ENCODE peak calls at places on chromosomes 16 and 17, in seven cellular contexts. J is astrocyte of the cerebellum, T is ascending aorta, H is heart left ventricle, R is Peyer's patch, Q is PC-3, Y is psoas muscle. P is an unnamed sample.

GRCh38 chr16:31202402-31203385 is at the start of gene PYCARD:
- DNase-seq in Y (peak), Q (peak), R (peak), H (peak), T (no peak), J (no peak), P (peak)

GRCh38 chr17:81198826-81199481 is 23.8 kb downstream of the CEP131 start:
- DNase-seq in R (no peak), J (no peak), T (no peak), Y (no peak), H (no peak), Q (no peak), P (no peak)

GRCh38 chr17:62966426-62967110 is 533 bp downstream of the TANC2 start:
- DNase-seq in J (no peak), R (no peak), H (peak), Q (peak), T (no peak), Y (peak), P (no peak)

GRCh38 chr17:36892112-36892838 is 45.0 kb upstream of the LHX1 start:
- DNase-seq in H (no peak), Y (no peak), Q (peak), R (no peak), T (no peak), J (no peak), P (no peak)

GRCh38 chr17:41801374-41802062 is 10.2 kb downstream of the P3H4 start:
- DNase-seq in T (peak), J (peak), R (peak), Y (peak), Q (peak), H (peak), P (peak)

GRCh38 chr17:8954339-8954738 is 11.2 kb downstream of the PIK3R5 start:
- DNase-seq in H (peak), Y (peak), R (peak), T (peak), J (no peak), Q (no peak), P (peak)

GRCh38 chr17:67377727-67378443 is 804 bp downstream of the PITPNC1 start:
- DNase-seq in H (peak), T (no peak), Y (peak), R (peak), J (no peak), Q (peak), P (peak)

GRCh38 chr16:8887952-8888560 is 5.9 kb downstream of the LITAFD start:
- DNase-seq in Y (peak), Q (peak), J (no peak), H (peak), R (no peak), T (no peak), P (no peak)

GRCh38 chr16:52383640-52384292 is 163.2 kb downstream of the TOX3 start:
- DNase-seq in H (no peak), R (no peak), Y (no peak), J (no peak), T (no peak), Q (no peak), P (no peak)

GRCh38 chr17:28726396-28726911 is 421 bp upstream of the TLCD1 start:
- DNase-seq in Q (peak), H (no peak), J (no peak), Y (no peak), T (no peak), R (peak), P (peak)

GRCh38 chr17:61508912-61509311 is 56.7 kb downstream of the TBX4 start:
- DNase-seq in J (no peak), H (no peak), Q (no peak), T (no peak), Y (no peak), R (no peak), P (no peak)

GRCh38 chr16:24568392-24568791 is 29.0 kb downstream of the RBBP6 start:
- DNase-seq in R (no peak), H (no peak), T (no peak), Y (no peak), Q (peak), J (no peak), P (no peak)

GRCh38 chr17:4940625-4941021 is 555 bp downstream of the RNF167 start:
- DNase-seq in Y (no peak), H (no peak), J (no peak), T (no peak), R (peak), Q (no peak), P (no peak)

GRCh38 chr16:51353055-51353454 is 202.0 kb upstream of the SALL1 start:
- DNase-seq in Y (no peak), H (no peak), Q (no peak), J (no peak), T (no peak), R (no peak), P (no peak)

GRCh38 chr17:66889480-66890230 is 54.7 kb downstream of the CACNG5 start:
- DNase-seq in T (no peak), J (no peak), Q (no peak), R (no peak), H (no peak), Y (no peak), P (no peak)

GRCh38 chr16:3797904-3798811 is 80.8 kb upstream of the TRAP1 start:
- DNase-seq in R (peak), Y (no peak), J (no peak), T (no peak), Q (no peak), H (no peak), P (no peak)

GRCh38 chr16:67723940-67724339 is 4.8 kb upstream of the GFOD2 start:
- DNase-seq in Q (no peak), T (no peak), Y (no peak), H (no peak), J (no peak), R (no peak), P (no peak)

GRCh38 chr16:87201052-87201451 is 116.1 kb downstream of the C16orf95 start:
- DNase-seq in T (peak), Y (peak), Q (peak), H (no peak), R (no peak), J (peak), P (no peak)

GRCh38 chr17:2067559-2067958 is 12.7 kb downstream of the HIC1 start:
- DNase-seq in T (no peak), R (no peak), J (peak), H (no peak), Y (peak), Q (no peak), P (no peak)

GRCh38 chr16:1545044-1545736 is 11.7 kb downstream of the TMEM204 start:
- DNase-seq in Y (no peak), J (no peak), H (peak), Q (no peak), T (no peak), R (no peak), P (no peak)

GRCh38 chr17:82823004-82823403 is 16.8 kb downstream of the ZNF750 start:
- DNase-seq in R (no peak), Q (no peak), Y (no peak), H (peak), T (no peak), J (no peak), P (no peak)

GRCh38 chr17:65166785-65167184 is 29.6 kb downstream of the RGS9 start:
- DNase-seq in J (no peak), H (no peak), T (no peak), Y (no peak), Q (no peak), R (no peak), P (no peak)

GRCh38 chr17:74749262-74750038 is 1.0 kb downstream of the NHERF1 start:
- DNase-seq in Y (peak), H (no peak), Q (peak), R (peak), J (no peak), T (no peak), P (no peak)

GRCh38 chr17:9402590-9403199 is 172.9 kb downstream of the STX8 start:
- DNase-seq in H (no peak), R (peak), Y (no peak), T (no peak), J (no peak), Q (peak), P (no peak)

GRCh38 chr17:77137111-77137510 is 3.7 kb upstream of the SEC14L1 start:
- DNase-seq in J (no peak), Y (no peak), R (no peak), Q (no peak), H (no peak), T (no peak), P (no peak)

GRCh38 chr17:18064053-18064452 is 23.7 kb upstream of the DRG2 start:
- DNase-seq in Q (no peak), R (no peak), H (no peak), J (no peak), T (no peak), Y (no peak), P (no peak)

GRCh38 chr17:58487589-58488427 is at the start of gene HSF5:
- DNase-seq in Q (no peak), Y (peak), T (no peak), H (peak), J (no peak), R (peak), P (peak)

GRCh38 chr16:49161191-49161590 is 120.4 kb downstream of the CBLN1 start:
- DNase-seq in J (no peak), T (no peak), Y (no peak), Q (no peak), H (no peak), R (no peak), P (no peak)

GRCh38 chr16:57394444-57394843 is 10.1 kb upstream of the CCL17 start:
- DNase-seq in R (no peak), J (no peak), T (no peak), H (no peak), Y (no peak), Q (peak), P (no peak)

GRCh38 chr16:76946879-76947278 is 244.1 kb upstream of the MON1B start:
- DNase-seq in R (no peak), H (no peak), Y (no peak), J (peak), Q (peak), T (no peak), P (no peak)

GRCh38 chr16:566475-567361 is at the start of gene NHLRC4:
- DNase-seq in R (peak), H (peak), Y (peak), Q (no peak), T (no peak), J (no peak), P (peak)

GRCh38 chr17:64001763-64002529 is 3.8 kb downstream of the PRR29 start:
- DNase-seq in R (peak), T (no peak), H (peak), Q (no peak), J (no peak), Y (peak), P (peak)

GRCh38 chr16:89974860-89975259 is 26.3 kb downstream of the DEF8 start:
- DNase-seq in R (peak), T (no peak), Y (no peak), J (no peak), Q (no peak), H (no peak), P (no peak)

GRCh38 chr17:33905338-33905800 is 349.7 kb upstream of the CCL2 start:
- DNase-seq in Q (no peak), H (no peak), J (no peak), T (no peak), R (no peak), Y (no peak), P (no peak)
- TF ChIP-seq CTCF in Q (no peak), H (no peak), J (no peak), T (no peak), R (no peak), Y (no peak), P (no peak)

DNA sequence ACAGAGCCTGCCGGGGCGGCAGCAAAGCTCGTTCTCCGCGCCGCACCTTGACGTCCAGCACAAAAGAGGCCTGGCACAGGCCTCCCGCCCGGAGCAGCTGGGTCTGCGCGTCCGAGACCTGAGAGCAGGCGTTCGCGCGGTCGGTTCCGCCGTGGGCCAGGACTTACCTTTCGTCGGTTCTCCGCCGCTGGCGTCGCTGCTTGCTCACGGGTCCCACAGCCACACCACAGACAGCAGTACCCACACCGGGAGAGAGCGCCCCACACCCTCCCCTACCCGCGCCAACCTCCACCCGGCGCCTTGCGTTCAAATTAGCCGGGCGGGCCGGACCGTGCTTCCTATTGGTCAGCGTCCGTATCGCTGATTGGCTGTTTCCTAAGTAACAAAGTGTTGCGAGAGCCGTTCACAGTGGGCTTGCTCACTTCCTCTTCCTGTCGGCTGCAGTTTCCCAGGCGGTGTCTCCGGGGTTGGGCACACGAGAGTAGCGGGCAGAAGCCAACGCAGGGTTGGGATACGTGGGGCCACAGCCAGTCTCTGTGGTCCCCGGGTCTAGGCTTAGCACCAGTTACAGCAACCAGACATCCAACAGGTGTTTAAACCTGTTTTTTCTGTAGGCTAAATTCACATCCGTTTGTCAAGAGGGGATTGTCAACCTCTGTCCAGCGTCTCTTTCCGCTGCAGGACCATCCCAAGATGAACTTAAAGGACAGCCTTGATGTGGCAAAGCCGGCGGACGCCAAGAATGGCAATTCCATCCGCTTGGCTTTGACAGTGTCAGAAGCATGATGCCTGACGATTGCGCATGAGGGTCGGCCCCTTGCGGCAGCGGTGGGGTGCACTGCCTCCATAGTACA is at the start of gene KIF18B:
- DNase-seq in Y (peak), H (peak), Q (peak), R (peak), J (peak), T (peak), P (peak)
- TF ChIP-seq CTCF in Y (no peak), H (no peak), Q (peak), R (no peak), J (no peak), T (no peak), P (no peak)

DNA sequence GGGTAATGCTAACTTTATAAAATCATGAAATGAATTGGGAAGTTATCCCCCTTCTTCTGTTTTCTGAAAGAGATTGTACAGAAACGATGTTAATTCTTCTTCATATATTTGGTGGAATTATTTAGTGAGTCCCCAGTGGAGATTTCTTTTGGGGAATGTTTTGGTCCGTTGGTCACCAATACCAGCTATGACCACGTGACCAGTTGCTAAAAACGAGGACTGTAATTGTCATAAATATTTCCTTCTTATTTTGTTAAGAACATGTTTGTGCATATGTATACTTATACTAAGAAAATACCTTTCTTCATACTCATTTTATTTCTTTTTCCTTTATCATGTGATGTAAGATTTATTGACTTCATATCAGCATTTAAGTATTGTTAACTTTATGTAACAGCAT is 10.3 kb upstream of the DYNLRB2 start:
- DNase-seq in Q (no peak), R (no peak), H (no peak), T (no peak), Y (no peak), J (no peak), P (no peak)
- TF ChIP-seq CTCF in Q (no peak), R (no peak), H (no peak), T (no peak), Y (no peak), J (no peak), P (no peak)

GRCh38 chr17:10879110-10879509 is 41.2 kb upstream of the PIRT start:
- DNase-seq in T (no peak), H (peak), J (no peak), Y (no peak), R (no peak), Q (peak), P (no peak)
- TF ChIP-seq CTCF in T (no peak), H (no peak), J (no peak), Y (no peak), R (no peak), Q (peak), P (no peak)

GRCh38 chr16:21283521-21284289 is 5.6 kb upstream of the CRYM start:
- DNase-seq in T (no peak), Y (peak), H (peak), R (peak), J (no peak), Q (no peak), P (peak)
- TF ChIP-seq CTCF in T (peak), Y (peak), H (peak), R (peak), J (peak), Q (peak), P (no peak)

DNA sequence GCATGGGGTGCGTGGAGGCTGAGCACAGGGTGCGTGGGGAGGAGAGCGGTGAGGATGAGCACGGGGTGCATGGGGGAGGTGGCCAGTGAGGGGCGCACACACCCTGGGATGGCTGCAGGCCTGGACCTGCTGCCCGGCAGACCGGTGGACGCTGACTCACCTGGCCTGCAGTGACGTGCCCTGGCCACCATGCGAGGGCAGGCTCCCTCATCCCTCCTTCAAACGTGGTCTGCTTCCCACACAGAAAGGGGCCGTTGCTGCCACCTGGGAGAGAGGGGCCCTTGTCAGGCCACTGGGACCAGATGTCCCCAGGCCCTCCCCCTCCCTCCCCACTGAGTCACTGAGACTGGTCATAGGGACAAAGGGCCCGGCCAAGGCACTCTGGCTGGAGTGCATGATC is 20.1 kb upstream of the APRT start:
- DNase-seq in T (no peak), Q (no peak), Y (no peak), R (no peak), J (no peak), H (no peak), P (no peak)
- TF ChIP-seq CTCF in T (no peak), Q (no peak), Y (no peak), R (no peak), J (peak), H (no peak), P (no peak)

DNA sequence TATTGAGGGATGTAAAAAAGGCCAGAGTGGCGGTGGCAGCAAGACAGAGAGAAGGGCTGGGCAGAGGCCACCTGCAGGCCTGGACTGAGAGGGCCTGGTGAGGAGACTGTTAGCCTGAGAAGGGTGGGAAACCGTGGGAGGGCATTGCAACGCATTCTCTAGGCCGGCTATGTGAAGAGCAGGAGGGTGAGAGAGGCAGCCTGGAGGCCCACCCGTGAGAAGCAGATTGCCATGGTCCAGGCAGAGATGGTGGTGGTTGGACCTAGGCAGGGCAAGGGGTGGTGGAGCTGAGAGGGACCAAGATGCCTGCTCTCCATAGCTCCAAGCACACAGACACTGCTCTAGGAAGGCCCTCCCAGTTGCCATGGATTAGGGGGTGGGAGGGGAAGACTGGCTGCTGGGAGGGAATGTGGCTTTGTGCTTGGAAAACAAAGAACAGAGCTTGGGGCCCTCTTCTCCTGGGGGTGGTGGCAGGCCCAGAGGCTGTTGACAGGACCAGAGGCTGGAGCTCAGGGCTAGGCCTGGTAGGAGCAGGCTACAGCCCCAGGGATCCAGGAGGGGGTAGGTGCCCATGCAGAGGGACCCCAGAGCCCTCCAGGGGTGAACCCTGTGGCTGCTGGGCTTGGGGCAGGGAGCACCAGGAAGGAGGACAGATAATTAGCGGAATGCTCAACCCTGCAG is 12.4 kb upstream of the TCAP start:
- DNase-seq in Q (no peak), T (no peak), J (no peak), H (no peak), R (no peak), Y (no peak), P (no peak)
- TF ChIP-seq CTCF in Q (no peak), T (no peak), J (no peak), H (no peak), R (peak), Y (no peak), P (no peak)

GRCh38 chr16:82738699-82739098 is 111.9 kb downstream of the CDH13 start:
- DNase-seq in Q (peak), J (no peak), T (no peak), Y (no peak), R (no peak), H (no peak), P (no peak)
- TF ChIP-seq CTCF in Q (peak), J (peak), T (peak), Y (peak), R (no peak), H (peak), P (no peak)

GRCh38 chr16:70664325-70665112 is 18.2 kb downstream of the IL34 start:
- DNase-seq in J (no peak), R (no peak), Y (no peak), Q (no peak), T (no peak), H (no peak), P (no peak)
- TF ChIP-seq CTCF in J (no peak), R (no peak), Y (no peak), Q (no peak), T (no peak), H (no peak), P (no peak)

DNA sequence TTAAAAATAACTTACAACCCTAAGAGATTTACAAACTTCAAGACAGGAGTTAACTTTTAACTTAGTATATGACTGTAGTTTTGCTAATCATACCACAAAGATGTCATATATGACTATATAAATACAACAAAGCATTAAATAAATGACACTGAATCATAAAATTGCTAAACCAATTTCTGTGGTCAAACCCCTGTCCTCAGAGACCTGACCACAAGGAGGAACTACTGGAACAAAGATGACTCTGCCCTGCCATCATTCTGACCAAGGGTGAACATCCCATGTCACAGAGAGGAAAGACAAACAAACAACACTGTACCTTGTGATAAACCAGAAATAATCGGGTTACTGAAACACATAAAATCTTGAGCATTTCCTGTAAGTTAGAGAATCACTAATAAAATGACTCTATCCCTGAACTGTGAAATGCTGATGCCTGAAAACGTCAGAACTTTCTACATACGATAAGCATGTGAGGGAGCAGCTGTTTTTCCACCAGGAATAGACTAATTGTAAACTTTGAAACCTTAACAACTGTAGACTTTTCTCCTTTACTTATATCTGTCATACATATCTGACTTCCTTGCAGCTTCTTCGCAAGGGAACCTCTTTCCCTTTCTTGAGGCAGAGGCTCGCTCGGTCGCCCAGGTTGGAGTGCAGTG is 47.9 kb downstream of the WDR59 start:
- DNase-seq in Y (no peak), J (peak), H (no peak), T (no peak), R (no peak), Q (peak), P (no peak)
- TF ChIP-seq CTCF in Y (no peak), J (no peak), H (no peak), T (no peak), R (peak), Q (no peak), P (no peak)